ENCODE peak calls at places on chromosomes 5 and 9, in seven cellular contexts. Z is SW 1271; G is stimulated activated CD4-positive, alpha-beta T cell treated with anti-CD3 and anti-CD28 coated beads, Interleukin-4, amount 100 ng/mL, for 48 hours; T is ELR; Q is Daoy; Y is NB4; P is heart right ventricle. J is an unnamed sample.

GRCh38 chr9:86500667-86501435 is 146.6 kb upstream of the TUT7 start:
- DNase-seq in P (no peak), Y (peak), Q (peak), T (peak), G (no peak), Z (no peak), J (no peak)

GRCh38 chr9:27768781-27769180 is 195.5 kb upstream of the C9orf72 start:
- DNase-seq in G (no peak), P (no peak), Y (no peak), Z (no peak), Q (no peak), T (no peak), J (no peak)

GRCh38 chr5:53359906-53360305 is 120.5 kb upstream of the FST start:
- DNase-seq in G (no peak), Y (no peak), P (no peak), Z (no peak), T (no peak), Q (no peak), J (no peak)

GRCh38 chr5:73544429-73545402 is 20.7 kb downstream of the ANKRA2 start:
- DNase-seq in P (no peak), T (no peak), Q (no peak), G (no peak), Z (no peak), Y (no peak), J (peak)

GRCh38 chr9:4615251-4615650 is 46.8 kb upstream of the PLPP6 start:
- DNase-seq in Z (no peak), Y (no peak), Q (no peak), G (no peak), T (peak), P (no peak), J (no peak)

GRCh38 chr5:162683280-162683679 is 615.7 kb downstream of the GABRG2 start:
- DNase-seq in P (no peak), Q (no peak), Z (no peak), Y (peak), G (no peak), T (no peak), J (no peak)

GRCh38 chr9:26391036-26391435 is 501.6 kb downstream of the CAAP1 start:
- DNase-seq in P (no peak), Z (no peak), G (no peak), T (peak), Q (no peak), Y (no peak), J (no peak)

GRCh38 chr5:56302027-56302426 is 68.9 kb upstream of the ANKRD55 start:
- DNase-seq in Z (no peak), T (peak), P (no peak), G (no peak), Y (no peak), Q (no peak), J (no peak)

GRCh38 chr9:99818439-99818992 is 3.2 kb upstream of the NR4A3 start:
- DNase-seq in Z (no peak), P (no peak), T (no peak), Y (peak), Q (no peak), G (no peak), J (no peak)

GRCh38 chr5:180133060-180133459 is 61.5 kb upstream of the RNF130 start:
- DNase-seq in Q (no peak), P (no peak), Z (no peak), T (no peak), G (no peak), Y (no peak), J (peak)

GRCh38 chr9:12906646-12907045 is 131.8 kb downstream of the LURAP1L start:
- DNase-seq in Z (no peak), Y (no peak), G (no peak), T (no peak), Q (no peak), P (no peak), J (no peak)

GRCh38 chr5:13385066-13385465 is 559.4 kb downstream of the DNAH5 start:
- DNase-seq in T (peak), Y (no peak), P (no peak), G (no peak), Z (no peak), Q (no peak), J (no peak)

GRCh38 chr5:172593721-172594120 is 47.3 kb upstream of the NEURL1B start:
- DNase-seq in Z (no peak), P (no peak), T (no peak), G (no peak), Y (no peak), Q (no peak), J (no peak)

GRCh38 chr9:93676310-93677054 is 100.1 kb downstream of the PHF2 start:
- DNase-seq in P (peak), G (no peak), Y (no peak), Z (no peak), T (no peak), Q (no peak), J (peak)

GRCh38 chr5:150402901-150403342 is 9.8 kb downstream of the CD74 start:
- DNase-seq in G (no peak), P (no peak), T (no peak), Z (no peak), Y (no peak), Q (no peak), J (no peak)

GRCh38 chr5:32172908-32173393 is 1.2 kb downstream of the GOLPH3 start:
- DNase-seq in T (peak), Q (no peak), Z (no peak), P (no peak), Y (peak), G (no peak), J (no peak)

GRCh38 chr9:111874500-111874899 is 22.1 kb upstream of the UGCG start:
- DNase-seq in Y (no peak), Z (no peak), G (no peak), Q (no peak), P (no peak), T (no peak), J (no peak)

GRCh38 chr9:100098241-100098886 is 436 bp downstream of the ERP44 start:
- DNase-seq in G (peak), P (peak), Z (peak), T (peak), Q (peak), Y (peak), J (peak)

GRCh38 chr5:166347051-166347450 is 1944.4 kb upstream of the WWC1 start:
- DNase-seq in P (no peak), G (no peak), Z (no peak), T (no peak), Y (no peak), Q (no peak), J (no peak)

GRCh38 chr9:89891221-89892052 is 286.6 kb downstream of the GADD45G start:
- DNase-seq in P (peak), Y (no peak), G (no peak), T (no peak), Z (no peak), Q (no peak), J (peak)

GRCh38 chr5:111641533-111642230 is 115.3 kb downstream of the NREP start:
- DNase-seq in P (no peak), G (no peak), Q (no peak), Z (no peak), Y (no peak), T (peak), J (no peak)

GRCh38 chr9:112846528-112847488 is 43.9 kb downstream of the SLC46A2 start:
- DNase-seq in T (peak), Y (no peak), Z (no peak), G (no peak), Q (peak), P (no peak), J (no peak)

J was measured in right lobe of liver.